ENCODE peak calls at places on chromosome 20, in four cellular contexts. C, M, L and S are unnamed samples.

GRCh38 chr20:17902531-17903083 is 66.0 kb downstream of the SNX5 start:
- DNase-seq in C (no peak), M (no peak), L (no peak), S (no peak)

GRCh38 chr20:20229595-20229994 is 138.3 kb upstream of the INSM1 start:
- DNase-seq in C (no peak), M (no peak), L (peak), S (peak)

GRCh38 chr20:20215976-20216727 is 151.8 kb upstream of the INSM1 start:
- DNase-seq in C (no peak), M (no peak), L (no peak), S (no peak)

GRCh38 chr20:56995635-56996075 is 270.8 kb downstream of the BMP7 start:
- DNase-seq in C (no peak), M (no peak), L (peak), S (no peak)

GRCh38 chr20:35902545-35902941 is 51.8 kb downstream of the SCAND1 start:
- DNase-seq in C (no peak), M (no peak), L (no peak), S (no peak)

GRCh38 chr20:45358282-45359068 is 4.5 kb upstream of the SYS1 start:
- DNase-seq in C (peak), M (peak), L (peak), S (peak)

GRCh38 chr20:58700121-58700780 is 7.7 kb downstream of the NPEPL1 start:
- DNase-seq in C (no peak), M (no peak), L (no peak), S (no peak)

GRCh38 chr20:53033176-53033575 is 61.0 kb downstream of the TSHZ2 start:
- DNase-seq in C (peak), M (no peak), L (no peak), S (peak)

GRCh38 chr20:32727663-32728062 is 15.6 kb downstream of the COMMD7 start:
- DNase-seq in C (peak), M (peak), L (peak), S (peak)

GRCh38 chr20:46128310-46129151 is 10.4 kb downstream of the CD40 start:
- DNase-seq in C (no peak), M (no peak), L (peak), S (no peak)

GRCh38 chr20:44522841-44523240 is 971 bp upstream of the SERINC3 start:
- DNase-seq in C (no peak), M (no peak), L (no peak), S (no peak)

GRCh38 chr20:25047766-25048165 is 10.2 kb downstream of the ACSS1 start:
- DNase-seq in C (no peak), M (no peak), L (no peak), S (no peak)

GRCh38 chr20:25048519-25048952 is 9.4 kb downstream of the ACSS1 start:
- DNase-seq in C (no peak), M (no peak), L (no peak), S (no peak)

GRCh38 chr20:25046181-25046641 is 11.7 kb downstream of the ACSS1 start:
- DNase-seq in C (no peak), M (peak), L (no peak), S (no peak)

GRCh38 chr20:25045343-25045712 is 12.6 kb downstream of the ACSS1 start:
- DNase-seq in C (no peak), M (peak), L (no peak), S (no peak)

GRCh38 chr20:25046736-25047666 is 10.9 kb downstream of the ACSS1 start:
- DNase-seq in C (no peak), M (peak), L (no peak), S (no peak)
- TF ChIP-seq CTCF in C (no peak), M (no peak), L (no peak), S (no peak)

GRCh38 chr20:24981750-24982149 is 10.8 kb downstream of the APMAP start:
- DNase-seq in C (no peak), M (peak), L (no peak), S (no peak)

GRCh38 chr20:24984963-24985640 is 7.4 kb downstream of the APMAP start:
- DNase-seq in C (no peak), M (no peak), L (no peak), S (no peak)

GRCh38 chr20:24981282-24981681 is 11.3 kb downstream of the APMAP start:
- DNase-seq in C (no peak), M (no peak), L (no peak), S (no peak)

GRCh38 chr20:24985802-24986201 is 6.7 kb downstream of the APMAP start:
- DNase-seq in C (no peak), M (no peak), L (no peak), S (no peak)

DNA sequence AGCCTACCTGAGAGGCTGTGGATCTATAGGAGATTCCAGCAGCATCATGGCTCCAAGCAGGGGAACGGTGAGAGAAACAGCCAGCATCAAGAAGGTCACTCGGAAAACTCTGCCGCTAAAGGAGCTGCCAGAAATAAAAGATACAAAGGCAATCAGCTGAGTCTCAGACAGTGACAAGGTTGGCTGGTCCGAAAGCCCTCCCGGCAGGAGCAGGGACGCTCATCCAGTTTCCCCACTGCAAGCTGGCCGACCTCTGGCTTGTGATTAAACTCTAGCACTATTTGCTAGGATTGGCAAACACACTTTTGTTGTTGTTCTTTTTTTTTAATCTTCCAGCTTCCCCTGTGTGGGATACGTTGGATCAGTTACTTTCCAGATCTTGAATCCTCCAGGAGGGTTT is 8.7 kb downstream of the APMAP start:
- DNase-seq in C (no peak), M (no peak), L (no peak), S (no peak)
- H3K4me3 ChIP-seq in C (no peak), M (no peak), L (no peak), S (no peak)

GRCh38 chr20:48949304-48950170 is 28.0 kb downstream of the ARFGEF2 start:
- DNase-seq in C (no peak), M (no peak), L (no peak), S (no peak)
- TF ChIP-seq CTCF in C (peak), M (no peak), L (no peak), S (no peak)

GRCh38 chr20:842547-842940 is 9.0 kb downstream of the FAM110A start:
- DNase-seq in C (no peak), M (no peak), L (no peak), S (no peak)
- H3K4me3 ChIP-seq in C (no peak), M (no peak), L (no peak), S (no peak)

GRCh38 chr20:21437816-21438215 is 40.5 kb upstream of the NKX2-4 start:
- DNase-seq in C (no peak), M (no peak), L (no peak), S (no peak)
- TF ChIP-seq CTCF in C (no peak), M (no peak), L (no peak), S (no peak)

GRCh38 chr20:23282546-23282945 is 68.0 kb upstream of the NXT1 start:
- DNase-seq in C (no peak), M (no peak), L (no peak), S (no peak)
- H3K4me3 ChIP-seq in C (no peak), M (no peak), L (no peak), S (no peak)

DNA sequence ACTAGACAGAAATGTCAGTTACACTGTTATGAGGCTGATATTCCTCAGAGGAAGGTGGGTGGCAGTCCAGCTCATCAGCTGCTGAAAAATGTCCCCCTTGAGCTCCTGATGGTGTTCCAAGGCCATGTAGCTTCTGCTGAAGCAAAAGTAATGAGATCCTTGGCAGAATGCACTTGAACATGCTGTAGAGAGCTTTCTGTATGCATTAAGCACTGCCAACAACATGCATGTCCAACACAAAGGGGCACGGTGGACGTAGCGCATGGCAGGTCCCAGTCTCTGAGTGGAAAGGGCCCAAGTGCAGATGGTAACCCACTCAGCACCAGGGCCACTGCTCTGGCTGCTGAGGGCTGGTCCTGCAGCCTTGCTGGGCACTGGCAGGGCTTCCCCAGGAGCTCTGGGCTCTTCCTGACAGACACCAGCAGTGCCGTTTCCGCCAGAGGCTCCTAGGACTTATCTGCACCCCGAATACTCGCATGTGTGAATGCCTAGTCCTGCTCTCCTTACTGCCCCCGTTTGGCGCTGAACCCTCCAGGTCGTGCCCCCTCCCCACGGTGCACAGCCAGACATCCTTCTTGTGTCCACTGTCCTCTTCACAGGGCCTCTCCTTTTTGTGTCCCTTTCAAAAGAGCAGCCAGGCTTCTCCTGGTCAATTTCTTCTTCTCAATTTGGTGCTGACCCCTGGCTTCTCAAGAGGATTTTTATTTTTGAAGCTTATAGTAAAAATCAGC is 18.6 kb upstream of the SYNDIG1 start:
- DNase-seq in C (no peak), M (no peak), L (no peak), S (no peak)
- TF ChIP-seq CTCF in C (no peak), M (no peak), L (no peak), S (no peak)